ENCODE peak calls at places on chromosomes 13 and 19, in four cellular contexts. M is H7, A is GM12865, Z is mammary epithelial cell. P is an unnamed sample.

GRCh38 chr19:7559102-7559501 is 23.6 kb downstream of the PNPLA6 start:
- DNase-seq in M (peak; percentile 28), A (no peak), Z (no peak), P (no peak)

GRCh38 chr13:114226088-114226487 is 8.6 kb upstream of the CDC16 start:
- DNase-seq in A (peak; percentile 17), Z (no peak), M (no peak), P (no peak)

GRCh38 chr13:98768522-98768921 is 16.1 kb upstream of the SLC15A1 start:
- DNase-seq in Z (no peak), M (no peak), A (no peak), P (no peak)

GRCh38 chr19:45340232-45340898 is at the start of gene KLC3:
- DNase-seq in M (peak; percentile 98), A (no peak), Z (peak; percentile 53), P (peak; percentile 95)

GRCh38 chr19:7833225-7834156 is 3.5 kb downstream of the EVI5L start:
- DNase-seq in A (no peak), Z (peak; percentile 57), M (peak; percentile 22), P (peak; percentile 30)

GRCh38 chr19:2625434-2625833 is 77.1 kb downstream of the GNG7 start:
- DNase-seq in Z (no peak), A (no peak), M (no peak), P (no peak)

GRCh38 chr13:102041544-102041943 is 360.3 kb downstream of the FGF14 start:
- DNase-seq in M (no peak), Z (no peak), A (no peak), P (no peak)

GRCh38 chr13:67094952-67095351 is 135.2 kb downstream of the PCDH9 start:
- DNase-seq in M (no peak), A (no peak), Z (no peak), P (no peak)

GRCh38 chr13:76825415-76825814 is 60.8 kb downstream of the KCTD12 start:
- DNase-seq in Z (no peak), A (no peak), M (no peak), P (no peak)

GRCh38 chr19:45251452-45252354 is 632 bp downstream of the MARK4 start:
- DNase-seq in M (peak; percentile 89), A (peak; percentile 18), Z (no peak), P (peak; percentile 77)

GRCh38 chr13:76803831-76804230 is 82.4 kb downstream of the KCTD12 start:
- DNase-seq in M (no peak), Z (no peak), A (no peak), P (no peak)

GRCh38 chr19:43504426-43505185 is at the start of gene PHLDB3:
- DNase-seq in Z (no peak), M (peak; percentile 81), A (peak; percentile 46), P (peak; percentile 68)

GRCh38 chr13:80214521-80214941 is 126.4 kb downstream of the SPRY2 start:
- DNase-seq in Z (no peak), A (peak; percentile 39), M (no peak), P (peak; percentile 46)

GRCh38 chr13:34349091-34349722 is 531.3 kb downstream of the RFC3 start:
- DNase-seq in A (no peak), M (no peak), Z (peak; percentile 85), P (no peak)

GRCh38 chr13:44685641-44686040 is 109.5 kb upstream of the TSC22D1 start:
- DNase-seq in A (peak; percentile 18), Z (peak; percentile 48), M (no peak), P (no peak)

GRCh38 chr13:73215807-73216206 is 157.0 kb downstream of the KLF5 start:
- DNase-seq in Z (peak; percentile 76), M (no peak), A (no peak), P (no peak)

GRCh38 chr19:18046066-18046718 is 38.2 kb downstream of the ARRDC2 start:
- DNase-seq in M (no peak), Z (peak; percentile 83), A (no peak), P (no peak)

GRCh38 chr19:13146763-13147563 is 3.2 kb downstream of the STX10 start:
- DNase-seq in Z (no peak), M (no peak), A (no peak), P (no peak)

GRCh38 chr19:57620673-57621348 is 6.8 kb downstream of the ZNF134 start:
- DNase-seq in M (no peak), A (peak; percentile 28), Z (no peak), P (no peak)

GRCh38 chr13:108086678-108087077 is 128.7 kb downstream of the LIG4 start:
- DNase-seq in M (no peak), A (peak; percentile 23), Z (no peak), P (no peak)

GRCh38 chr13:76271728-76272232 is 614.4 kb downstream of the KCTD12 start:
- DNase-seq in A (no peak), M (no peak), Z (no peak), P (no peak)

GRCh38 chr13:29111446-29111845 is 291.3 kb downstream of the MTUS2 start:
- DNase-seq in M (no peak), Z (no peak), A (no peak), P (no peak)

GRCh38 chr13:28716511-28716910 is 2.3 kb downstream of the SLC46A3 start:
- DNase-seq in Z (peak; percentile 78), M (no peak), A (no peak), P (no peak)

GRCh38 chr19:5893907-5894703 is 9.5 kb downstream of the NDUFA11 start:
- DNase-seq in M (peak; percentile 74), Z (no peak), A (no peak), P (peak; percentile 37)

P was measured in iPS-NIHi11.